ENCODE peak calls at places on chromosomes 16 and 17, in six cellular contexts. One of them, this sample, is unnamed.

GRCh38 chr16:10080031-10080772 is 102.0 kb downstream of the GRIN2A start:
- DNase-seq in endodermal cell: peak
- DNase-seq in cardiac muscle cell: peak
- DNase-seq in nephron progenitor cell: no peak
- DNase-seq in glutamatergic neuron: no peak
- DNase-seq in MCF 10A: peak
- DNase-seq in this sample: peak

GRCh38 chr17:58587713-58588117 is 73.3 kb upstream of the MTMR4 start:
- DNase-seq in endodermal cell: peak
- DNase-seq in cardiac muscle cell: peak
- DNase-seq in nephron progenitor cell: peak
- DNase-seq in glutamatergic neuron: peak
- DNase-seq in MCF 10A: peak
- DNase-seq in this sample: no peak

GRCh38 chr17:45092932-45093430 is 31.9 kb downstream of the NMT1 start:
- DNase-seq in endodermal cell: no peak
- DNase-seq in cardiac muscle cell: peak
- DNase-seq in nephron progenitor cell: no peak
- DNase-seq in glutamatergic neuron: no peak
- DNase-seq in MCF 10A: peak
- DNase-seq in this sample: peak

GRCh38 chr17:28552201-28552999 is at the start of gene UNC119:
- DNase-seq in endodermal cell: peak
- DNase-seq in cardiac muscle cell: peak
- DNase-seq in nephron progenitor cell: peak
- DNase-seq in glutamatergic neuron: peak
- DNase-seq in MCF 10A: peak
- DNase-seq in this sample: no peak

GRCh38 chr17:39400547-39401411 is 647 bp downstream of the FBXL20 start:
- DNase-seq in endodermal cell: no peak
- DNase-seq in cardiac muscle cell: peak
- DNase-seq in nephron progenitor cell: no peak
- DNase-seq in glutamatergic neuron: peak
- DNase-seq in MCF 10A: peak
- DNase-seq in this sample: no peak

GRCh38 chr17:51455931-51456330 is 195.6 kb downstream of the UTP18 start:
- DNase-seq in endodermal cell: no peak
- DNase-seq in cardiac muscle cell: no peak
- DNase-seq in nephron progenitor cell: no peak
- DNase-seq in glutamatergic neuron: no peak
- DNase-seq in MCF 10A: no peak
- DNase-seq in this sample: no peak

GRCh38 chr17:50470451-50470850 is 1.8 kb upstream of the CHAD start:
- DNase-seq in endodermal cell: peak
- DNase-seq in cardiac muscle cell: no peak
- DNase-seq in nephron progenitor cell: no peak
- DNase-seq in glutamatergic neuron: no peak
- DNase-seq in MCF 10A: no peak
- DNase-seq in this sample: no peak

GRCh38 chr16:72935896-72936295 is 112.0 kb downstream of the ZFHX3 start:
- DNase-seq in endodermal cell: no peak
- DNase-seq in cardiac muscle cell: no peak
- DNase-seq in nephron progenitor cell: peak
- DNase-seq in glutamatergic neuron: no peak
- DNase-seq in MCF 10A: no peak
- DNase-seq in this sample: no peak

GRCh38 chr16:3656491-3657468 is 2.3 kb downstream of the DNASE1 start:
- DNase-seq in endodermal cell: peak
- DNase-seq in cardiac muscle cell: no peak
- DNase-seq in nephron progenitor cell: no peak
- DNase-seq in glutamatergic neuron: no peak
- DNase-seq in MCF 10A: peak
- DNase-seq in this sample: no peak

GRCh38 chr16:89471225-89471624 is 19.1 kb downstream of the ANKRD11 start:
- DNase-seq in endodermal cell: no peak
- DNase-seq in cardiac muscle cell: peak
- DNase-seq in nephron progenitor cell: no peak
- DNase-seq in glutamatergic neuron: no peak
- DNase-seq in MCF 10A: no peak
- DNase-seq in this sample: peak

GRCh38 chr16:8859913-8860881 is 8.6 kb downstream of the CARHSP1 start:
- DNase-seq in endodermal cell: no peak
- DNase-seq in cardiac muscle cell: peak
- DNase-seq in nephron progenitor cell: no peak
- DNase-seq in glutamatergic neuron: no peak
- DNase-seq in MCF 10A: peak
- DNase-seq in this sample: no peak

GRCh38 chr17:42477173-42477572 is 18.5 kb downstream of the ATP6V0A1 start:
- DNase-seq in endodermal cell: no peak
- DNase-seq in cardiac muscle cell: no peak
- DNase-seq in nephron progenitor cell: no peak
- DNase-seq in glutamatergic neuron: no peak
- DNase-seq in MCF 10A: no peak
- DNase-seq in this sample: no peak

GRCh38 chr17:57888311-57889216 is 38.7 kb upstream of the MRPS23 start:
- DNase-seq in endodermal cell: no peak
- DNase-seq in cardiac muscle cell: no peak
- DNase-seq in nephron progenitor cell: no peak
- DNase-seq in glutamatergic neuron: no peak
- DNase-seq in MCF 10A: no peak
- DNase-seq in this sample: no peak

GRCh38 chr17:81382851-81383250 is 12.4 kb upstream of the BAHCC1 start:
- DNase-seq in endodermal cell: peak
- DNase-seq in cardiac muscle cell: no peak
- DNase-seq in nephron progenitor cell: no peak
- DNase-seq in glutamatergic neuron: no peak
- DNase-seq in MCF 10A: no peak
- DNase-seq in this sample: no peak

GRCh38 chr16:68425498-68426354 is 22.6 kb downstream of the SMPD3 start:
- DNase-seq in endodermal cell: no peak
- DNase-seq in cardiac muscle cell: no peak
- DNase-seq in nephron progenitor cell: no peak
- DNase-seq in glutamatergic neuron: no peak
- DNase-seq in MCF 10A: no peak
- DNase-seq in this sample: no peak

GRCh38 chr16:25676820-25677219 is 14.9 kb upstream of the HS3ST4 start:
- DNase-seq in endodermal cell: no peak
- DNase-seq in cardiac muscle cell: no peak
- DNase-seq in nephron progenitor cell: no peak
- DNase-seq in glutamatergic neuron: no peak
- DNase-seq in MCF 10A: no peak
- DNase-seq in this sample: no peak

GRCh38 chr16:9012330-9012729 is 48.6 kb upstream of the USP7 start:
- DNase-seq in endodermal cell: no peak
- DNase-seq in cardiac muscle cell: no peak
- DNase-seq in nephron progenitor cell: no peak
- DNase-seq in glutamatergic neuron: no peak
- DNase-seq in MCF 10A: no peak
- DNase-seq in this sample: no peak

GRCh38 chr16:3282103-3282746 is 1.1 kb upstream of the ZNF263 start:
- DNase-seq in endodermal cell: peak
- DNase-seq in cardiac muscle cell: peak
- DNase-seq in nephron progenitor cell: no peak
- DNase-seq in glutamatergic neuron: peak
- DNase-seq in MCF 10A: no peak
- DNase-seq in this sample: no peak

GRCh38 chr17:68391561-68392268 is 65.6 kb downstream of the WIPI1 start:
- DNase-seq in endodermal cell: peak
- DNase-seq in cardiac muscle cell: peak
- DNase-seq in nephron progenitor cell: no peak
- DNase-seq in glutamatergic neuron: no peak
- DNase-seq in MCF 10A: no peak
- DNase-seq in this sample: no peak

GRCh38 chr17:40975516-40975915 is 8.6 kb downstream of the KRT40 start:
- DNase-seq in endodermal cell: no peak
- DNase-seq in cardiac muscle cell: no peak
- DNase-seq in nephron progenitor cell: no peak
- DNase-seq in glutamatergic neuron: no peak
- DNase-seq in MCF 10A: no peak
- DNase-seq in this sample: no peak

GRCh38 chr16:77974883-77975282 is 47.5 kb upstream of the CLEC3A start:
- DNase-seq in endodermal cell: peak
- DNase-seq in cardiac muscle cell: no peak
- DNase-seq in nephron progenitor cell: peak
- DNase-seq in glutamatergic neuron: no peak
- DNase-seq in MCF 10A: peak
- DNase-seq in this sample: no peak

GRCh38 chr16:50308237-50308965 is 42.0 kb downstream of the ADCY7 start:
- DNase-seq in endodermal cell: no peak
- DNase-seq in cardiac muscle cell: no peak
- DNase-seq in nephron progenitor cell: no peak
- DNase-seq in glutamatergic neuron: no peak
- DNase-seq in MCF 10A: no peak
- DNase-seq in this sample: no peak

GRCh38 chr16:88284101-88284500 is 98.7 kb upstream of the ZNF469 start:
- DNase-seq in endodermal cell: no peak
- DNase-seq in cardiac muscle cell: no peak
- DNase-seq in nephron progenitor cell: no peak
- DNase-seq in glutamatergic neuron: no peak
- DNase-seq in MCF 10A: no peak
- DNase-seq in this sample: no peak

DNA sequence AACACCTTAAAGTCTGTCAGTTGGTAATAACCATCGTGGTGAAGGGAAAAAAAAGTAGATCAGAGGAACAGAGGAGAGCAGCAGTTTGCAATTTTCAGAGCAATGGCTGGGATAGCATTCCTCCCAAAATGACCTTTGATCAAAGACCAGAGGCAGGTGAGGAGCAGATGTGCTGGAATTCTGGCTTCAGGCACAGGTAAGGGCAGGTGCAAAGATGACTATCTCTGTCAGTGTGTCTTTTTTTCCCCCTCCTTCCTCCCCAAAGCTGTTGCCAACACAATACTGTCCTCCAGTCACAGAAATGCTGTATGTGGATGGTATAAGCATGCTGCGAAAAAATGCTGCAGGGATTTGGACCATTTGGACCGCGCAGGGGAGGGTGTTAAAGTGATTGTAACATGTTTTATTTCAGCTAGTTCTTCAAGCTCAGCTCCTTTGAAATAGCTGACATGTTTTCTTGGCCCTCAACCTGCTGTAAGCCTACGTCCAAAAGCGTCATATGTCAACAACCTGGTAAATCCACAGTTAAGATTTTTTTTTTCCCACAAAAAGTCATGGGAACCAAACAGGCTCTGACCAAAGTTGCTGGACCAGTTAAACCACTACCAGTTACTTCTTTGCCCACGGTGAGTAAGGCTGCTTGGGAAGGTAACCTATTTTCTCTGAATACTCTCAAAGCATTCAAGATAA is 166.5 kb downstream of the XYLT1 start:
- DNase-seq in endodermal cell: no peak
- DNase-seq in cardiac muscle cell: no peak
- DNase-seq in nephron progenitor cell: no peak
- DNase-seq in glutamatergic neuron: no peak
- DNase-seq in MCF 10A: no peak
- DNase-seq in this sample: no peak
- TF ChIP-seq CTCF in endodermal cell: no peak
- TF ChIP-seq CTCF in cardiac muscle cell: no peak
- TF ChIP-seq CTCF in nephron progenitor cell: no peak
- TF ChIP-seq CTCF in glutamatergic neuron: no peak
- TF ChIP-seq CTCF in MCF 10A: no peak
- TF ChIP-seq CTCF in this sample: no peak

DNA sequence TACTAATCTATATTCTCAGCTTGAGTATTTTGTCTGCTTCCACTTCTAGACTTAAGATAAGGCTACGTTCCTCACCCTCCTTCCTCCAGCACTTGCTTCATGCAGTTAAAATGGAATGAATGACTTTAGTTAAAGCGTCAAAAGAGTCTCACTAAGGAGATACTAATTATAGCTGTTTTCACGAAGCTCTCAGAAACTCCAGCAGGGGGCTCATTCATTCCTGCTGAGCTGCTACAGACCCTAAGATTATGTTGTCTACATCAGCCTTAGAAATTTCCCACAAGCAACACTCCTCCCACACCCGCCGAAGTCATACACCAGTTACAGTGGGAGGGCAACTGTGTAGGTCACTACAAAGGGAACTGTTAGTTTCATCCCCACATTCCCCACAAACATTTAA is 57.0 kb upstream of the KIFC3 start:
- DNase-seq in endodermal cell: peak
- DNase-seq in cardiac muscle cell: peak
- DNase-seq in nephron progenitor cell: no peak
- DNase-seq in glutamatergic neuron: no peak
- DNase-seq in MCF 10A: peak
- DNase-seq in this sample: no peak
- TF ChIP-seq CTCF in endodermal cell: peak
- TF ChIP-seq CTCF in cardiac muscle cell: peak
- TF ChIP-seq CTCF in nephron progenitor cell: peak
- TF ChIP-seq CTCF in glutamatergic neuron: no peak
- TF ChIP-seq CTCF in MCF 10A: peak
- TF ChIP-seq CTCF in this sample: peak

DNA sequence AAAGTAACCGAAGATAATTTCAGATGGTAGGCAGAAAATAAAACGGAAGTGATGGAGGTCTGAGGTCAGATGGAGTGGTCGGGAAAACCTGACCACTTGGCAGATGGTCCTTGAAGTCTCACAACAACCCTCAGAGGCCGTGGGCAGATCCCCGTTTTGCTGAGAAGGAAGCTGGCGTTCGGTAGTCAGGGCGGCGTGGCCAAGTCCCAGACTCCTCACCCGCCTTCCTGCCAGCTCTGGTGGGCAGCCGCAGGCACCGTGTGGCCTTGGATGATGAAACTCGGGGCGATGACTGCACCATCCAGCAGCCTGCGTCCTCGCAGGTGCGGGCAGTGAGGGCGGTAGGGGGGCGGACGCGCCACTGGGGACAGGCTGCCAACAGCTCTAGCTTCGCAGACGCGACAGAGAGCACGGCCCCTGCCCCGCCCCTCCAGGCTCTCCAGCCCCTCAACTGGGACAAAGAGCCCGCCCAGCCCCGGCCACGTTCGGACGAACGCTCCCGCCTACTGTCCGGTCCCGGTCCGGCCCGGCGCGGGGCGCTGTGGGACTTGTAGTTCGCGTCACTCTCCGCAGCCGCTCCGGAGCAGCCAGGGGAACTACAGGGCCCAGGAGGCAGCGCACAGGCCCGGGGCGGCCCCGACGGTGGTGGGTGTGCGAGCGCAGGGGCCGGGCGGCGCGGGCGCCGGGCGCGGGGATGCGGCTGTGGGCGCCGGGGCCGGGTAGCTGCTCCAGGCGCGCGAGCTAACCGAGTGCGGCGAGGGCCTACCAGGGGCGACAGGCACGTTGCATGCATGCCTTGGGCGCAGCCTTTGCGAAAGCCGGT is at the start of gene GPT2:
- DNase-seq in endodermal cell: peak
- DNase-seq in cardiac muscle cell: peak
- DNase-seq in nephron progenitor cell: peak
- DNase-seq in glutamatergic neuron: peak
- DNase-seq in MCF 10A: peak
- DNase-seq in this sample: peak
- TF ChIP-seq CTCF in endodermal cell: no peak
- TF ChIP-seq CTCF in cardiac muscle cell: no peak
- TF ChIP-seq CTCF in nephron progenitor cell: no peak
- TF ChIP-seq CTCF in glutamatergic neuron: peak
- TF ChIP-seq CTCF in MCF 10A: peak
- TF ChIP-seq CTCF in this sample: no peak

GRCh38 chr17:6420173-6420641 is 14.7 kb downstream of the AIPL1 start:
- DNase-seq in endodermal cell: peak
- DNase-seq in cardiac muscle cell: peak
- DNase-seq in nephron progenitor cell: peak
- DNase-seq in glutamatergic neuron: peak
- DNase-seq in MCF 10A: peak
- DNase-seq in this sample: no peak
- TF ChIP-seq CTCF in endodermal cell: peak
- TF ChIP-seq CTCF in cardiac muscle cell: peak
- TF ChIP-seq CTCF in nephron progenitor cell: peak
- TF ChIP-seq CTCF in glutamatergic neuron: peak
- TF ChIP-seq CTCF in MCF 10A: no peak
- TF ChIP-seq CTCF in this sample: peak